ENCODE peak calls at places on chromosomes 13 and 19, in seven cellular contexts. O is tibial nerve, I is hepatocyte, X is heart left ventricle, T is cardiac fibroblast, P is GM23338, R is HFF-Myc. Q is an unnamed sample.

GRCh38 chr13:90709329-90709728 is 638.2 kb upstream of the MIR17HG start:
- DNase-seq in P (no peak), R (no peak), T (no peak), I (no peak), O (no peak), X (no peak), Q (no peak)

GRCh38 chr13:45349438-45349837 is 8.5 kb upstream of the TPT1 start:
- DNase-seq in O (no peak), R (no peak), P (no peak), T (no peak), I (no peak), X (no peak), Q (no peak)

GRCh38 chr13:105202384-105202783 is 1333.1 kb downstream of the EFNB2 start:
- DNase-seq in R (no peak), O (no peak), P (peak; percentile 78), T (peak; percentile 55), X (no peak), I (peak; percentile 54), Q (peak; percentile 29)

GRCh38 chr13:110398564-110399507 is 91.8 kb downstream of the COL4A2 start:
- DNase-seq in R (no peak), X (no peak), P (no peak), O (no peak), T (peak; percentile 89), I (no peak), Q (peak; percentile 75)

GRCh38 chr13:28678809-28679208 is 19.9 kb downstream of the POMP start:
- DNase-seq in R (no peak), X (no peak), P (peak; percentile 24), T (no peak), I (no peak), O (no peak), Q (no peak)

GRCh38 chr19:5961969-5962945 is 15.7 kb downstream of the RANBP3 start:
- DNase-seq in P (no peak), T (peak; percentile 75), O (peak; percentile 26), I (peak; percentile 83), X (no peak), R (no peak), Q (no peak)

GRCh38 chr13:88153353-88153752 is 482.2 kb downstream of the SLITRK5 start:
- DNase-seq in O (no peak), T (no peak), R (no peak), X (no peak), P (no peak), I (no peak), Q (no peak)

GRCh38 chr19:46984077-46985010 is 35.3 kb upstream of the NPAS1 start:
- DNase-seq in T (peak; percentile 89), X (no peak), R (peak; percentile 48), P (no peak), I (peak; percentile 49), O (peak; percentile 43), Q (no peak)

GRCh38 chr19:9721861-9722260 is 46.7 kb downstream of the ZNF846 start:
- DNase-seq in I (no peak), X (no peak), P (peak; percentile 23), O (no peak), T (no peak), R (no peak), Q (no peak)

GRCh38 chr13:109707044-109707794 is 79.2 kb downstream of the IRS2 start:
- DNase-seq in P (no peak), T (no peak), O (no peak), X (no peak), R (no peak), I (no peak), Q (no peak)

GRCh38 chr13:110444226-110444653 is 117.3 kb downstream of the RAB20 start:
- DNase-seq in R (no peak), O (peak; percentile 43), T (peak; percentile 49), I (no peak), X (no peak), P (no peak), Q (no peak)

GRCh38 chr19:2096543-2097329 is at the start of gene IZUMO4:
- DNase-seq in T (peak; percentile 99), P (peak; percentile 97), X (peak; percentile 99), O (peak; percentile 98), R (peak; percentile 77), I (peak; percentile 100), Q (peak; percentile 83)

GRCh38 chr13:30371649-30372265 is 50.5 kb upstream of the UBE2L5 start:
- DNase-seq in I (peak; percentile 78), X (no peak), P (no peak), O (no peak), R (no peak), T (no peak), Q (peak; percentile 75)

GRCh38 chr13:59409651-59410200 is 754.0 kb downstream of the DIAPH3 start:
- DNase-seq in I (no peak), X (no peak), P (peak; percentile 86), O (no peak), T (no peak), R (no peak), Q (peak; percentile 92)

GRCh38 chr13:39417131-39417530 is 185.9 kb downstream of the LHFPL6 start:
- DNase-seq in P (peak; percentile 77), I (no peak), R (no peak), T (peak; percentile 49), X (no peak), O (no peak), Q (no peak)

GRCh38 chr19:54136864-54137113 is 773 bp upstream of the CNOT3 start:
- DNase-seq in I (no peak), T (no peak), P (no peak), O (no peak), R (no peak), X (no peak), Q (no peak)

DNA sequence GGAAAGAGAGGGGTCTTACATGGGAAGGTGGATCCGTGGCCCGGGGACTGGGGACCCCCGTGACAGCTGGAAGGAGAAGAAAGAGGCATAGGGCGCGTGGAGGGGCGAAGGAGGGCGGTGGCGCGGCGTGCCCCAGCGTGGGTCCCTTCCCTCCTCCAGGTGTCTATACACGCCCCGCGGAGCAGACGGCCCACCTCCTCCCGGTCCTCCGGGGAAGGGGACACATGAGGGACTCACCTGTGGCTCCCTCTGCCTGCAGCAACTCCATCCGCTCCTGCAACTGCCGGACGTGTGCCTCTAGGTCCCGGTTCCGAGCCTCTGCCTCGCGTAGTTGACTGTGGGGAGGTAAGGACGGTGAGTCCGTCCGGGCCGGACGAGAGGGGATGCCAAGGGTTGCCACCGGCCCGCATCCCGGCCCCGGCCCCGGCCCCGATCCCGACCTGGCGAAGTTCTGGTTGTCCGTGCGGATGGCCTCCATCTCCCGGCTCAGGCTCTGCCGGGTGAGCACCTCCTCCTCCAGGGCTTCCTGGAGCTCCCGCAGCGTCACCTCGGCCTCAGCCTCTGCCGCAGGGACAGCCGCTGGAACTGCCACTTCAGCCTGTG is 2.4 kb upstream of the SIX5 start:
- DNase-seq in I (no peak), X (no peak), O (no peak), P (peak; percentile 62), T (no peak), R (no peak), Q (no peak)
- H3K4me3 ChIP-seq in I (no peak overlapping the region), X (peak overlapping the region; percentile 77), O (no peak overlapping the region), P (peak overlapping the region; percentile 76), T (no peak overlapping the region), R (no peak overlapping the region), Q (peak overlapping the region; percentile 32)

DNA sequence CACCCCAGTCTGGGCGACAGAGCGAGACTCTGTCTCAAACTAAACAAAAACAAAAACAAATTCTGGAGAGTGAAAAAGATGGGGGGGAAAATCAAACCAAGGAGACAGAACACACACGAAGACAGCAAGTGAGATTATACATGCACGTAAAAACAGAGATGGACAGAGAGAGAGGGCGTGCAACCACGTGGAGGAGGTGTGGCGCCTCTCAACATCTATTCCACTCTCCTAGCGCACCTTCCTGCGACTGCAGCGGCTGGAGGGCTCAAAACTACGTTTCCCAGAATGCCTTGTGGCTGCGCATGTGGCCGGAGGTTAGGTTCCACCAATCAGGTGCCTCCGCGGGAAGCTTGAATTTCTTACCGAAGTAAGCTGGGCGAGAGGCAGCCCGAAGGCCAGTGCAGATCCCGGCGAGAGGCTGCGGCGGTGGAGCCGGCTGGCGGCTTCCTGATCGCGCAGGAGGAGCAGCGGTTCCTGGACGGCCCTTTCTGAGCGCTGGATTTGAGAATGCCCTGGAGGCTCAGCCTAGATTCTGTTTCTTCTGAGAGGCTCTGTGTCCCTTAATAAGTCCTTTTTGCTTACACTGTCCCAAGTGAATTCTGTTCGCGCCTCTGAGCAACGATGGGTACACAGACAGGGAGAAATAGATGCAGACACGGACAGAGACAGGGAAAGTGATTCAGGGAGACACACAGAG is 13.1 kb upstream of the NANOS2 start:
- DNase-seq in R (peak; percentile 86), T (peak; percentile 92), P (peak; percentile 100), O (peak; percentile 92), X (peak; percentile 93), I (peak; percentile 95), Q (peak; percentile 37)
- H3K4me3 ChIP-seq in R (peak overlapping the region; percentile 18), T (peak overlapping the region; percentile 10), P (peak overlapping the region; percentile 54), O (no peak overlapping the region), X (no peak overlapping the region), I (no peak overlapping the region), Q (no peak overlapping the region)

GRCh38 chr13:26587251-26587650 is 29.8 kb downstream of the WASF3 start:
- DNase-seq in I (no peak), R (no peak), X (no peak), O (no peak), T (no peak), P (no peak), Q (no peak)
- H3K4me3 ChIP-seq in I (no peak overlapping the region), R (no peak overlapping the region), X (no peak overlapping the region), O (no peak overlapping the region), T (no peak overlapping the region), P (no peak overlapping the region), Q (no peak overlapping the region)

GRCh38 chr19:41478171-41478570 is 35.2 kb downstream of the ERICH4 start:
- DNase-seq in O (no peak), I (no peak), P (peak; percentile 9), X (no peak), R (no peak), T (no peak), Q (no peak)

GRCh38 chr19:41476583-41476982 is 33.6 kb downstream of the ERICH4 start:
- DNase-seq in P (no peak), O (no peak), R (no peak), T (no peak), X (no peak), I (no peak), Q (no peak)

GRCh38 chr19:41480336-41480735 is 37.4 kb downstream of the ERICH4 start:
- DNase-seq in T (no peak), O (no peak), X (no peak), R (no peak), I (no peak), P (no peak), Q (no peak)

GRCh38 chr19:41479757-41480191 is 36.8 kb downstream of the ERICH4 start:
- DNase-seq in I (no peak), X (peak; percentile 60), O (no peak), P (no peak), R (no peak), T (peak; percentile 67), Q (no peak)

DNA sequence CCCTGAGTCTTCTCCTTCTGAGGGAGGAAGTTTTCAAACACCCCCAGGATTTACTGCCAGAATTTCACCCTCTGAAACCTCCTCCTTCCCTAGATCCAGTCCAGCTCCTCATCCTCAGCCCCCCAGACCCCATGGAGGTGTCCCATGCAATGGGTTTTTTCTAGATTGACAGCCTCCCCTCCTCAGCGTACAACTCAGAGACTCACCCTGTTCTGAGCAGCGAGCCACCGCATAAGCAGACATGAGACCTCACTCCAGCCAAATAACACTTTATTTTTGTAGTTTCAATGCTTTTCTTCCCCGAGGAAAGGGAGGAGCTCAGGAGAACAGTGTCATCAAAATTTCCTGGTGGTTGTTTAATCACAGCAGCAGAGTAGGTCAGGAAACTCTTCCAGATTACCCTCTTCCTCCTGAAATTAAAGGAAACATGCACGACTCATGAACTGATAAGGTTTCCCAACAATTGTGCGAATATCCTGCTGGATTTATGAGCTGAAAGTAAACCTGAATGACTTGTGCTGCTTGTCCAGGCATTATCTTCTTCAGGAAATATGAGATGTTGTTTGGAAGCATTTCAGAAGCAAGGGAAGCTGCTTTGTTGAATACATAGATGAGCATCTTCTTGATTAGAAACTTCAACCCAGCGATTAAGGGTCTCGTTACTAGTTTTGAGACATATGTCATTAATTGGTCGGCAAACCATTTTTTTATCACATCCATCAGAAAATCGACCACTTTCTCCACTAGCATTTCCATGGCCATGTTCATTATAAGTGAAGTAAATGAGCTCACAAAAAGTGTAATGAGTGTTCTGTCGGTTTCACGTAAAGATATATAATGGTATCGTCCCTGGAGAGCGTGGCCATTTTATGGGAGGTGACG is 36.2 kb downstream of the ERICH4 start:
- DNase-seq in P (no peak), T (peak; percentile 67), O (no peak), I (no peak), X (no peak), R (no peak), Q (no peak)
- H3K4me3 ChIP-seq in P (no peak overlapping the region), T (no peak overlapping the region), O (no peak overlapping the region), I (no peak overlapping the region), X (peak overlapping the region; percentile 52), R (no peak overlapping the region), Q (no peak overlapping the region)